ENCODE peak calls at places on chromosomes 7 and 10, in five cellular contexts. W, B, E, Y and G are unnamed samples.

GRCh38 chr10:103193107-103193819 is at the start of gene NT5C2:
- DNase-seq in W (peak; percentile 79), B (no peak), E (peak; percentile 66), Y (peak; percentile 86), G (peak; percentile 87)

GRCh38 chr10:93115661-93116383 is 42.1 kb downstream of the CYP26A1 start:
- DNase-seq in W (peak; percentile 75), B (no peak), E (peak; percentile 86), Y (peak; percentile 80), G (peak; percentile 76)

GRCh38 chr7:137287651-137288258 is 55.8 kb downstream of the PTN start:
- DNase-seq in W (peak; percentile 2), B (no peak), E (no peak), Y (no peak), G (no peak)

GRCh38 chr7:41984888-41985287 is 252.1 kb downstream of the GLI3 start:
- DNase-seq in W (no peak), B (no peak), E (no peak), Y (no peak), G (no peak)

GRCh38 chr10:124180947-124181549 is 87.7 kb upstream of the CHST15 start:
- DNase-seq in W (no peak), B (no peak), E (no peak), Y (no peak), G (no peak)

GRCh38 chr7:90877201-90877600 is 281.1 kb downstream of the CDK14 start:
- DNase-seq in W (no peak), B (no peak), E (no peak), Y (no peak), G (no peak)

GRCh38 chr10:87713707-87714106 is 54.0 kb downstream of the PAPSS2 start:
- DNase-seq in W (no peak), B (no peak), E (no peak), Y (no peak), G (no peak)

GRCh38 chr7:75931676-75932075 is 16.7 kb downstream of the POR start:
- DNase-seq in W (no peak), B (no peak), E (no peak), Y (no peak), G (peak; percentile 71)

GRCh38 chr10:122441961-122442360 is 12.5 kb upstream of the ARMS2 start:
- DNase-seq in W (peak; percentile 22), B (no peak), E (no peak), Y (no peak), G (no peak)

GRCh38 chr10:69014171-69014570 is 25.6 kb downstream of the KIFBP start:
- DNase-seq in W (no peak), B (no peak), E (no peak), Y (no peak), G (no peak)

GRCh38 chr7:13518738-13519137 is 470.7 kb downstream of the ETV1 start:
- DNase-seq in W (no peak), B (no peak), E (no peak), Y (no peak), G (no peak)

GRCh38 chr10:110681023-110681681 is 37.0 kb downstream of the RBM20 start:
- DNase-seq in W (peak; percentile 50), B (no peak), E (no peak), Y (peak; percentile 53), G (peak; percentile 78)

GRCh38 chr10:11882646-11883375 is 59.7 kb downstream of the PROSER2 start:
- DNase-seq in W (no peak), B (no peak), E (no peak), Y (no peak), G (no peak)

GRCh38 chr10:26486304-26486703 is 48.2 kb downstream of the APBB1IP start:
- DNase-seq in W (no peak), B (peak; percentile 98), E (peak; percentile 28), Y (no peak), G (no peak)

GRCh38 chr10:124087672-124088634 is 5.4 kb downstream of the CHST15 start:
- DNase-seq in W (peak; percentile 42), B (no peak), E (no peak), Y (peak; percentile 70), G (no peak)

DNA sequence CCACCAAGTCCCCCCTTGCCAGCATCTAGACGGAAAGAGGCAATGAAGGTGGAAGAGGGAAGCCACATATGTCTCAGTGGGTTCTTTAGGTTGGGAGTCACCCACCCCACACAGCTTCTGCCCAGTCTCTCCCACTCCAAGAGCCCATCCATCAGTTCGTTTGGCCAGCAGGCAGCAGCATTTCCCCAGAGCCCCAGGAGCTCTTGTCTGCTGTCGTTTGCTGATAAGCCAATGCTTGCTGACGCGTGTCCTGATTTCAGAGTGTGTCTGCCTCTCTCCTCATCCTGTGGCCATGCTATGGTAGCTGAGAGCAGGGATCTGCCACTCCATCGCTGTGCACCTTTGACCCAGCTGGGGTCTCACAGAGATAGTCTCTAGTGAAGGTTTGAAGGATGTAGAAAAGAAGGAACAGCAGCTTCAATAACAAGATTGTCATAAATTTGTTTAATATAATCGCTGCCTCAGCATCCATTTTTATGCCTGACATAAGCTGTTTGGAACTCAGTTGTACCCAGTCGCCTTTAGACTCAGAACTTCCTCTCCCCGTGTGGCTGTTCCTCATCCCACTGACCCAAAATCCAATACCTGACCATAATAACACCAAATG is 39.4 kb upstream of the GDF10 start:
- DNase-seq in W (no peak), B (no peak), E (no peak), Y (peak; percentile 78), G (peak; percentile 49)
- TF ChIP-seq CTCF in W (no peak), B (no peak), E (no peak), Y (peak; percentile 60), G (no peak)

GRCh38 chr7:100167912-100168323 is 499 bp downstream of the GAL3ST4 start:
- DNase-seq in W (no peak), B (no peak), E (no peak), Y (no peak), G (no peak)
- TF ChIP-seq CTCF in W (no peak), B (no peak), E (no peak), Y (no peak), G (no peak)

DNA sequence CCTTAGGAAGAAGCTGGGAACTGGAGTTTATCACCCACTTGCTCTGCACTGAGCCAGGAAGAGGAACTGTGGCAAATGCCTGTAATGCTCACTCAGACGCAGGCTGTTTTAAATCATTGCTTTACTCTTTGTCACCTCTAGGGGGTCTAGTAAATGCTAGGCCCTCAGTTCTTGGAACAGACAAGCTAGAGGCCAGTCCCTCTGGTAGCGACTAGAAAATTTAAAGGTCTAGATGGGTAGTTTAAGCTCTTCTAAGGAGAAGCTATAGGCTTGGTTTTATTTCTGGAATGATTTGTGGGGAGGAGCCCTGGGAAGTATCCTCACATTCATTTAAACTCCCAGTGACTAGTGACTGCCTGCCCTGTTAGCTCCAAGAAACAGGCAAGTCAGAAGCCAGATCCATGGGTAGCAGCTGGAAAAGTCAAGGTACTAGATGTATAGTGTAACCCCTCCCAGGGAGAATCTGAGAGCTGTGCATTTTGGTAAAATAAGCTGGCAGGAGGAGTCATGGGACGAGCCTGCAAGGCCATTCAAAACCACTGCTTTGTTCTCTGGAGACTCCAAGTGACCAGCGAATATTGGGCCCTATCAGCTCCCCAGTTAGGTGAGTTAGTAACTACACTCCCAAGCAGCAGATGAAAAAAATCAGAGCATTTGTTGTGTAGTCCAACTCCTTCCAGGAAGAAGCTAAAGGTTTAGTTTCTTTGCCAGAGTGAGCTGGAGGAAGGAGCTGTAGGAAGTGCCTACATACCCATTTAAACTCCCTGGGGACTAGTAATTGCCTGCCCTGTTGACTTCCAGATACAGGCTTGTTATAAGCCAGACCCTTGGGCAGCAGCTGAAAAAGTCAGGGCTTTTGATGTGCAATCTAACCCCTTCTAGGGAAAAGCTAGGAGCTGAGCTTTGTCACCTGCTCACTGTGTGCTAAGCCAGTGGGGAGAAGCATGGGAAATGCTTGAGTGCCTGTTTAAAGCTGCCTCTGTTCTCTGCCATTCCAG is 68.9 kb downstream of the DYNC1I1 start:
- DNase-seq in W (no peak), B (no peak), E (no peak), Y (peak; percentile 85), G (no peak)
- TF ChIP-seq CTCF in W (no peak), B (peak; percentile 39), E (no peak), Y (peak; percentile 71), G (peak; percentile 64)

GRCh38 chr10:117477961-117478670 is 64.4 kb upstream of the EMX2 start:
- DNase-seq in W (no peak), B (peak; percentile 78), E (no peak), Y (no peak), G (no peak)
- TF ChIP-seq CTCF in W (no peak), B (peak; percentile 34), E (no peak), Y (peak; percentile 22), G (no peak)

DNA sequence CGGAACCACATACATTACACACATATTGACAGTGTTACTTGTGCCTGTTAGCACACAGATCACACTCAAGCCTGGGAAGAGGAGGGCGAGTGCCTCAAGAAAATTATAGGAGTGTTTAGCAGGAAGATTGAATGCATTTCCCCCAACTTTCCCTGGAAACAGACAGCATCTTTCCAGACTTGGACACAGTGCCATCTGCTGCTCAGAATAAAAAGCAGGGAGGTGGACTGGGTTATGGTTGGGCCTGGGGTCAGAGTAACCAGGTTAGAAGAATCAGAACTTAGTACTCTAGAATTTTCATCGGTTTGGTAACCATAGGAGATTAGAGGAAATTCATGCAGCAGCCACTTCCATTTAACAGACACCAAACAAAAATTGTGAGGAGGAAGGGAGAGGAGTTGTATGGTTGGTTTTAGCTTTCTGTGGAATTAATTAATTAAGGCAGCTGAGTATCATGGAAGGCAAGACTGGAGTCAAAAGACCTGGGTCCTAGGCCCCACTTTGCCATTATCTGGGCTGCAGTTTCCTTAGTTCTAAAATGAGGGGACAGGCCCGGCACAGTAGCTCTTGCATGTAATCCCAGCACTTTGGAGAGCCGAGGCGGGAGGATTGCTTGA is 43.4 kb upstream of the OPTN start:
- DNase-seq in W (peak; percentile 17), B (no peak), E (peak; percentile 35), Y (peak; percentile 23), G (peak; percentile 26)
- TF ChIP-seq CTCF in W (no peak), B (peak; percentile 41), E (no peak), Y (peak; percentile 68), G (no peak)

DNA sequence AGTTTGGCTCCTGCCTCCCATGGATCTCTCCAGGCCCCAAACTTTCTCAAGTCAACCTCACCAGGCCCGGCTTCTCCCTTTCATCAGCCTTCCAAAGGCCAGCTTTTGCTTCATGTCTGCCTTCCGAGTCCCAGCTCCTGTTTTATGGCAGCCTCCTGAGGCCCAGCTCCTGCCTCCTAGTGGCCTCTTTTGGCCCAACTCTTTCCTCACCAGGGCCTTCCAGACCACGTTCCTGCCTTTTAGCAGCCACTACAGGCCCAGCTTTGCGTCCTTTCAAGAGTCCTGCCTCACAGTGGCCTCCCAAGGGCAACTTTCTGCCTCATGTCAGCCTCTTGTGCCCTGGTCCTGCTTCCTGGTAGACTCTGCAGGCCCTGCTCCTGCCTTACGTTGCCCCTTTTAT is 15.3 kb upstream of the TMEM248 start:
- DNase-seq in W (no peak), B (no peak), E (no peak), Y (no peak), G (no peak)
- TF ChIP-seq CTCF in W (no peak), B (peak; percentile 32), E (no peak), Y (peak; percentile 23), G (no peak)

GRCh38 chr7:21524680-21525079 is 18.2 kb upstream of the DNAH11 start:
- DNase-seq in W (no peak), B (no peak), E (no peak), Y (no peak), G (no peak)

GRCh38 chr7:21526007-21526406 is 16.8 kb upstream of the DNAH11 start:
- DNase-seq in W (no peak), B (no peak), E (no peak), Y (no peak), G (no peak)

DNA sequence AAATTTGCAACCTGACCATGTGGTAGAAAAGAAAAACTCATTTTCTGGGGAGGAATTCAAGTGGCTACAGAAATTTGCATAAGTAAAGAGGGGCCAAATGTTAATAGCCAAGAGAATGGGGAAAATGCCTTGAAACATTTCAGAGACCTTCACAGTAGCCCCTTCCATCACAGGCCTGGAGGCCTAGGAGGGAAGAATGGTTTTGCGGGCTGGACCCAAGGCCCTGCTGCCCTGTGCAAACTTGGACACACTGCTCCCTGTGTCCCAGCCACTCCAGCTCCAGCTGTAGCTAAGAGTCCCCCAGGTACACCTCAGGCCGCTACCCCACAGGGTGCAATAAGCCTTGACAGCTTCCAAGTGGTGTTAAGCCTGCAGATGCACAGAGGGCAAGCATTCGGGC is 16.4 kb upstream of the DNAH11 start:
- DNase-seq in W (no peak), B (no peak), E (no peak), Y (no peak), G (no peak)
- TF ChIP-seq CTCF in W (no peak), B (no peak), E (no peak), Y (no peak), G (no peak)